ENCODE peak calls at places on chromosomes 3 and 15, in five cellular contexts. R is WERI-Rb-1; C is non-pigmented ciliary epithelial cell; D is stimulated activated naive CD4-positive, alpha-beta T cell; L is SW480. O is an unnamed sample.

GRCh38 chr3:151327571-151328198 is 1.7 kb downstream of the P2RY13 start:
- DNase-seq in R (no peak), C (no peak), D (no peak), L (peak; percentile 31), O (no peak)

GRCh38 chr3:113193298-113193697 is 18.1 kb upstream of the BOC start:
- DNase-seq in R (peak; percentile 21), C (no peak), D (no peak), L (no peak), O (no peak)

GRCh38 chr3:187777331-187778046 is 32.2 kb upstream of the BCL6 start:
- DNase-seq in R (no peak), C (no peak), D (no peak), L (no peak), O (no peak)

GRCh38 chr3:123546133-123546755 is 38.6 kb downstream of the HACD2 start:
- DNase-seq in R (no peak), C (peak; percentile 52), D (no peak), L (no peak), O (no peak)

GRCh38 chr15:58877999-58878825 is 55.3 kb downstream of the SLTM start:
- DNase-seq in R (peak; percentile 76), C (no peak), D (no peak), L (no peak), O (no peak)

GRCh38 chr15:81514769-81515168 is 140.8 kb upstream of the TMC3 start:
- DNase-seq in R (no peak), C (no peak), D (no peak), L (no peak), O (no peak)

GRCh38 chr3:9151240-9151639 is 98.2 kb downstream of the SRGAP3 start:
- DNase-seq in R (no peak), C (no peak), D (no peak), L (no peak), O (no peak)

GRCh38 chr3:102081587-102082289 is 232.4 kb downstream of the NFKBIZ start:
- DNase-seq in R (no peak), C (no peak), D (no peak), L (no peak), O (no peak)

GRCh38 chr15:60395276-60396011 is 2.3 kb downstream of the ANXA2 start:
- DNase-seq in R (no peak), C (no peak), D (no peak), L (no peak), O (no peak)

GRCh38 chr3:188051801-188052228 is 102.1 kb upstream of the LPP start:
- DNase-seq in R (no peak), C (no peak), D (no peak), L (no peak), O (peak; percentile 87)

GRCh38 chr15:85482896-85483295 is 102.5 kb downstream of the AKAP13 start:
- DNase-seq in R (no peak), C (peak; percentile 71), D (no peak), L (no peak), O (no peak)

GRCh38 chr3:53845103-53845880 is 927 bp downstream of the CHDH start:
- DNase-seq in R (peak; percentile 39), C (no peak), D (no peak), L (peak; percentile 70), O (no peak)

GRCh38 chr3:119812491-119813058 is 30.7 kb downstream of the NR1I2 start:
- DNase-seq in R (no peak), C (no peak), D (no peak), L (no peak), O (no peak)

GRCh38 chr15:38853608-38854007 is 289.0 kb upstream of the RASGRP1 start:
- DNase-seq in R (peak; percentile 19), C (no peak), D (no peak), L (no peak), O (no peak)

GRCh38 chr3:105062853-105063252 is 303.9 kb upstream of the ALCAM start:
- DNase-seq in R (no peak), C (no peak), D (no peak), L (no peak), O (no peak)

GRCh38 chr3:87227835-87228144 is 681 bp downstream of the CHMP2B start:
- DNase-seq in R (no peak), C (no peak), D (no peak), L (no peak), O (no peak)

GRCh38 chr15:80564056-80564455 is 131.1 kb upstream of the ABHD17C start:
- DNase-seq in R (no peak), C (no peak), D (no peak), L (no peak), O (peak; percentile 49)

GRCh38 chr15:74620636-74621545 is 5.3 kb downstream of the CLK3 start:
- DNase-seq in R (peak; percentile 80), C (no peak), D (peak; percentile 55), L (peak; percentile 62), O (no peak)

GRCh38 chr3:17055374-17056276 is 170.9 kb downstream of the PLCL2 start:
- DNase-seq in R (no peak), C (no peak), D (no peak), L (no peak), O (no peak)

GRCh38 chr3:132038198-132038825 is 3.5 kb upstream of the CPNE4 start:
- DNase-seq in R (no peak), C (no peak), D (no peak), L (peak; percentile 28), O (no peak)

GRCh38 chr3:44678480-44679116 is 30.1 kb downstream of the ZNF35 start:
- DNase-seq in R (no peak), C (no peak), D (no peak), L (no peak), O (no peak)

GRCh38 chr15:48696627-48697312 is 51.3 kb upstream of the FBN1 start:
- DNase-seq in R (peak; percentile 32), C (no peak), D (no peak), L (no peak), O (no peak)

GRCh38 chr3:11482024-11482423 is 161.7 kb downstream of the VGLL4 start:
- DNase-seq in R (no peak), C (no peak), D (no peak), L (no peak), O (no peak)

GRCh38 chr15:76978522-76979330 is 16.2 kb upstream of the PSTPIP1 start:
- DNase-seq in R (no peak), C (no peak), D (no peak), L (no peak), O (no peak)

GRCh38 chr3:104810896-104811295 is 555.8 kb upstream of the ALCAM start:
- DNase-seq in R (no peak), C (no peak), D (no peak), L (no peak), O (no peak)

GRCh38 chr3:44455318-44455717 is 22.2 kb downstream of the ZNF445 start:
- DNase-seq in R (no peak), C (no peak), D (no peak), L (no peak), O (no peak)

GRCh38 chr15:73996939-73997338 is 2.4 kb downstream of the PML start:
- DNase-seq in R (no peak), C (no peak), D (no peak), L (no peak), O (no peak)

GRCh38 chr15:68416158-68416535 is 15.8 kb downstream of the ITGA11 start:
- DNase-seq in R (no peak), C (no peak), D (no peak), L (no peak), O (peak; percentile 33)

O was measured in coronary artery.